ENCODE peak calls at places on chromosomes 5 and 9, in ten cellular contexts. One of them, this sample, is unnamed.

GRCh38 chr5:149497357-149497756 is 53.9 kb downstream of the CSNK1A1 start:
- DNase-seq in breast epithelium: no peak
- DNase-seq in CD8-positive, alpha-beta T cell: no peak
- DNase-seq in IMR-90: peak; percentile 98
- DNase-seq in tibial artery: no peak
- DNase-seq in cardiac muscle cell: peak; percentile 93
- DNase-seq in psoas muscle: no peak
- DNase-seq in adrenal gland: no peak
- DNase-seq in GM06990: no peak
- DNase-seq in right lobe of liver: no peak
- DNase-seq in this sample: no peak

GRCh38 chr5:159362190-159362589 is 31.9 kb upstream of the IL12B start:
- DNase-seq in cardiac muscle cell: no peak
- DNase-seq in adrenal gland: no peak
- DNase-seq in CD8-positive, alpha-beta T cell: no peak
- DNase-seq in GM06990: no peak
- DNase-seq in psoas muscle: no peak
- DNase-seq in breast epithelium: no peak
- DNase-seq in tibial artery: no peak
- DNase-seq in right lobe of liver: no peak
- DNase-seq in IMR-90: no peak
- DNase-seq in this sample: no peak

GRCh38 chr5:7902993-7903625 is 34.2 kb downstream of the MTRR start:
- DNase-seq in GM06990: no peak
- DNase-seq in cardiac muscle cell: no peak
- DNase-seq in right lobe of liver: no peak
- DNase-seq in psoas muscle: no peak
- DNase-seq in tibial artery: no peak
- DNase-seq in breast epithelium: no peak
- DNase-seq in CD8-positive, alpha-beta T cell: no peak
- DNase-seq in adrenal gland: no peak
- DNase-seq in IMR-90: no peak
- DNase-seq in this sample: no peak

GRCh38 chr9:72476617-72477375 is 44.6 kb upstream of the TMC1 start:
- DNase-seq in GM06990: no peak
- DNase-seq in CD8-positive, alpha-beta T cell: peak; percentile 6
- DNase-seq in psoas muscle: no peak
- DNase-seq in cardiac muscle cell: no peak
- DNase-seq in right lobe of liver: no peak
- DNase-seq in breast epithelium: no peak
- DNase-seq in adrenal gland: no peak
- DNase-seq in IMR-90: peak; percentile 84
- DNase-seq in tibial artery: no peak
- DNase-seq in this sample: no peak

GRCh38 chr5:67494186-67494842 is 297.7 kb upstream of the CD180 start:
- DNase-seq in psoas muscle: peak; percentile 45
- DNase-seq in adrenal gland: no peak
- DNase-seq in cardiac muscle cell: no peak
- DNase-seq in GM06990: no peak
- DNase-seq in breast epithelium: no peak
- DNase-seq in right lobe of liver: no peak
- DNase-seq in CD8-positive, alpha-beta T cell: no peak
- DNase-seq in tibial artery: no peak
- DNase-seq in IMR-90: no peak
- DNase-seq in this sample: no peak

GRCh38 chr9:35605336-35606137 is 475 bp downstream of the TESK1 start:
- DNase-seq in adrenal gland: peak; percentile 51
- DNase-seq in cardiac muscle cell: no peak
- DNase-seq in CD8-positive, alpha-beta T cell: no peak
- DNase-seq in IMR-90: no peak
- DNase-seq in GM06990: peak; percentile 49
- DNase-seq in psoas muscle: peak; percentile 36
- DNase-seq in right lobe of liver: peak; percentile 45
- DNase-seq in tibial artery: no peak
- DNase-seq in breast epithelium: no peak
- DNase-seq in this sample: no peak

GRCh38 chr9:123637940-123638634 is 282.1 kb downstream of the CRB2 start:
- DNase-seq in right lobe of liver: no peak
- DNase-seq in adrenal gland: no peak
- DNase-seq in breast epithelium: no peak
- DNase-seq in CD8-positive, alpha-beta T cell: no peak
- DNase-seq in cardiac muscle cell: no peak
- DNase-seq in tibial artery: no peak
- DNase-seq in psoas muscle: no peak
- DNase-seq in IMR-90: peak; percentile 3
- DNase-seq in GM06990: no peak
- DNase-seq in this sample: no peak

GRCh38 chr9:34984049-34984448 is 5.5 kb upstream of the DNAJB5 start:
- DNase-seq in tibial artery: peak; percentile 39
- DNase-seq in cardiac muscle cell: peak; percentile 59
- DNase-seq in right lobe of liver: no peak
- DNase-seq in adrenal gland: no peak
- DNase-seq in breast epithelium: no peak
- DNase-seq in GM06990: no peak
- DNase-seq in CD8-positive, alpha-beta T cell: no peak
- DNase-seq in IMR-90: peak; percentile 48
- DNase-seq in psoas muscle: no peak
- DNase-seq in this sample: no peak

GRCh38 chr5:15645776-15646175 is 145.8 kb downstream of the FBXL7 start:
- DNase-seq in IMR-90: no peak
- DNase-seq in adrenal gland: no peak
- DNase-seq in breast epithelium: no peak
- DNase-seq in psoas muscle: no peak
- DNase-seq in tibial artery: no peak
- DNase-seq in right lobe of liver: no peak
- DNase-seq in CD8-positive, alpha-beta T cell: no peak
- DNase-seq in cardiac muscle cell: peak; percentile 20
- DNase-seq in GM06990: no peak
- DNase-seq in this sample: no peak

GRCh38 chr5:168315416-168315990 is 24.1 kb downstream of the WWC1 start:
- DNase-seq in breast epithelium: no peak
- DNase-seq in psoas muscle: no peak
- DNase-seq in IMR-90: no peak
- DNase-seq in CD8-positive, alpha-beta T cell: no peak
- DNase-seq in tibial artery: no peak
- DNase-seq in GM06990: no peak
- DNase-seq in right lobe of liver: no peak
- DNase-seq in cardiac muscle cell: no peak
- DNase-seq in adrenal gland: no peak
- DNase-seq in this sample: no peak

GRCh38 chr5:172172912-172173591 is 15.0 kb downstream of the STK10 start:
- DNase-seq in CD8-positive, alpha-beta T cell: no peak
- DNase-seq in psoas muscle: no peak
- DNase-seq in adrenal gland: no peak
- DNase-seq in tibial artery: no peak
- DNase-seq in GM06990: no peak
- DNase-seq in right lobe of liver: no peak
- DNase-seq in breast epithelium: no peak
- DNase-seq in IMR-90: no peak
- DNase-seq in cardiac muscle cell: no peak
- DNase-seq in this sample: no peak

GRCh38 chr5:142720561-142721275 is 34.8 kb upstream of the FGF1 start:
- DNase-seq in tibial artery: no peak
- DNase-seq in adrenal gland: no peak
- DNase-seq in CD8-positive, alpha-beta T cell: no peak
- DNase-seq in psoas muscle: no peak
- DNase-seq in GM06990: no peak
- DNase-seq in IMR-90: peak; percentile 33
- DNase-seq in breast epithelium: peak; percentile 60
- DNase-seq in cardiac muscle cell: peak; percentile 63
- DNase-seq in right lobe of liver: peak; percentile 63
- DNase-seq in this sample: no peak

GRCh38 chr5:100790170-100790665 is 112.9 kb downstream of the ST8SIA4 start:
- DNase-seq in IMR-90: no peak
- DNase-seq in psoas muscle: no peak
- DNase-seq in breast epithelium: no peak
- DNase-seq in GM06990: no peak
- DNase-seq in CD8-positive, alpha-beta T cell: no peak
- DNase-seq in cardiac muscle cell: no peak
- DNase-seq in tibial artery: no peak
- DNase-seq in right lobe of liver: no peak
- DNase-seq in adrenal gland: no peak
- DNase-seq in this sample: no peak

GRCh38 chr5:21806943-21807342 is 1046.2 kb downstream of the CDH12 start:
- DNase-seq in cardiac muscle cell: peak; percentile 57
- DNase-seq in tibial artery: no peak
- DNase-seq in GM06990: no peak
- DNase-seq in right lobe of liver: no peak
- DNase-seq in IMR-90: peak; percentile 87
- DNase-seq in psoas muscle: no peak
- DNase-seq in adrenal gland: no peak
- DNase-seq in breast epithelium: no peak
- DNase-seq in CD8-positive, alpha-beta T cell: no peak
- DNase-seq in this sample: no peak

DNA sequence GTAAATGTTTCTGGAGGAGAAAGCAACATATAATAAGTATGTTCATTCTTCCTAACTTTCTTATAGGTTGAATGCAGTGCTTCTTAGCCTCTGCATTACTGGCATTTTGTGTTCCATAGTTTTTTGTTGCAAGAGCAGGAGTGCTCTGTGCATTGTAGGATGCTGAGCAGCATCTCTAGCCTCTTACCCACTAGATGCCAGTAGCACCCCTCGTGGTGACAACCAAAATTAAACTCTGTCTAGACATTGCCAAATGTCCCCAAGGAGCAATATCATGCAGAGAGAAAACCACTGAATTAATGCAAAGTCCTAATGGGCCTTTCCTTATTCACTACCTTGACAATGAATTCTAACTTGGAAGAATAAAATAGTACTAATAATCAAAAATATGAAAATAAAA is 147.0 kb downstream of the GLIS3 start:
- DNase-seq in CD8-positive, alpha-beta T cell: no peak
- DNase-seq in cardiac muscle cell: no peak
- DNase-seq in tibial artery: no peak
- DNase-seq in adrenal gland: no peak
- DNase-seq in breast epithelium: no peak
- DNase-seq in psoas muscle: no peak
- DNase-seq in right lobe of liver: no peak
- DNase-seq in GM06990: no peak
- DNase-seq in IMR-90: no peak
- DNase-seq in this sample: no peak
- TF ChIP-seq CTCF in CD8-positive, alpha-beta T cell: no peak
- TF ChIP-seq CTCF in cardiac muscle cell: no peak
- TF ChIP-seq CTCF in tibial artery: no peak
- TF ChIP-seq CTCF in adrenal gland: no peak
- TF ChIP-seq CTCF in breast epithelium: no peak
- TF ChIP-seq CTCF in psoas muscle: no peak
- TF ChIP-seq CTCF in right lobe of liver: no peak
- TF ChIP-seq CTCF in GM06990: peak; percentile 21
- TF ChIP-seq CTCF in IMR-90: no peak
- TF ChIP-seq CTCF in this sample: no peak

GRCh38 chr9:125746774-125747052 is 460 bp upstream of the PBX3 start:
- DNase-seq in breast epithelium: no peak
- DNase-seq in psoas muscle: no peak
- DNase-seq in adrenal gland: no peak
- DNase-seq in GM06990: no peak
- DNase-seq in right lobe of liver: no peak
- DNase-seq in CD8-positive, alpha-beta T cell: no peak
- DNase-seq in tibial artery: no peak
- DNase-seq in cardiac muscle cell: no peak
- DNase-seq in IMR-90: no peak
- DNase-seq in this sample: no peak
- H3K4me3 ChIP-seq in breast epithelium: peak overlapping the region; percentile 73
- H3K4me3 ChIP-seq in psoas muscle: peak overlapping the region; percentile 79
- H3K4me3 ChIP-seq in adrenal gland: peak overlapping the region; percentile 80
- H3K4me3 ChIP-seq in GM06990: peak overlapping the region; percentile 76
- H3K4me3 ChIP-seq in right lobe of liver: peak overlapping the region; percentile 60
- H3K4me3 ChIP-seq in CD8-positive, alpha-beta T cell: peak overlapping the region; percentile 74
- H3K4me3 ChIP-seq in tibial artery: peak overlapping the region; percentile 97
- H3K4me3 ChIP-seq in cardiac muscle cell: peak overlapping the region; percentile 41
- H3K4me3 ChIP-seq in IMR-90: peak overlapping the region; percentile 99
- H3K4me3 ChIP-seq in this sample: peak overlapping the region; percentile 92

GRCh38 chr9:133809335-133809734 is 71.2 kb upstream of the SARDH start:
- DNase-seq in GM06990: no peak
- DNase-seq in cardiac muscle cell: no peak
- DNase-seq in breast epithelium: no peak
- DNase-seq in IMR-90: no peak
- DNase-seq in adrenal gland: no peak
- DNase-seq in right lobe of liver: no peak
- DNase-seq in psoas muscle: no peak
- DNase-seq in tibial artery: no peak
- DNase-seq in CD8-positive, alpha-beta T cell: no peak
- DNase-seq in this sample: no peak

GRCh38 chr9:133805876-133806622 is 67.9 kb upstream of the SARDH start:
- DNase-seq in adrenal gland: no peak
- DNase-seq in CD8-positive, alpha-beta T cell: no peak
- DNase-seq in breast epithelium: no peak
- DNase-seq in tibial artery: no peak
- DNase-seq in IMR-90: no peak
- DNase-seq in right lobe of liver: no peak
- DNase-seq in GM06990: no peak
- DNase-seq in psoas muscle: no peak
- DNase-seq in cardiac muscle cell: no peak
- DNase-seq in this sample: no peak

GRCh38 chr9:133807818-133808217 is 69.7 kb upstream of the SARDH start:
- DNase-seq in psoas muscle: no peak
- DNase-seq in breast epithelium: no peak
- DNase-seq in tibial artery: no peak
- DNase-seq in IMR-90: no peak
- DNase-seq in cardiac muscle cell: no peak
- DNase-seq in GM06990: no peak
- DNase-seq in right lobe of liver: no peak
- DNase-seq in CD8-positive, alpha-beta T cell: no peak
- DNase-seq in adrenal gland: no peak
- DNase-seq in this sample: no peak

GRCh38 chr9:133806623-133807010 is 68.5 kb upstream of the SARDH start:
- DNase-seq in CD8-positive, alpha-beta T cell: no peak
- DNase-seq in cardiac muscle cell: no peak
- DNase-seq in tibial artery: no peak
- DNase-seq in right lobe of liver: no peak
- DNase-seq in psoas muscle: no peak
- DNase-seq in GM06990: no peak
- DNase-seq in IMR-90: no peak
- DNase-seq in adrenal gland: no peak
- DNase-seq in breast epithelium: no peak
- DNase-seq in this sample: no peak

GRCh38 chr9:133807037-133807436 is 68.9 kb upstream of the SARDH start:
- DNase-seq in CD8-positive, alpha-beta T cell: no peak
- DNase-seq in adrenal gland: no peak
- DNase-seq in right lobe of liver: no peak
- DNase-seq in IMR-90: no peak
- DNase-seq in breast epithelium: no peak
- DNase-seq in tibial artery: no peak
- DNase-seq in GM06990: no peak
- DNase-seq in psoas muscle: no peak
- DNase-seq in cardiac muscle cell: no peak
- DNase-seq in this sample: no peak
- H3K27me3 ChIP-seq in CD8-positive, alpha-beta T cell: no peaks in the 10 kb centered on the region
- H3K27me3 ChIP-seq in adrenal gland: no peaks in the 10 kb centered on the region
- H3K27me3 ChIP-seq in right lobe of liver: no peaks in the 10 kb centered on the region
- H3K27me3 ChIP-seq in IMR-90: no peaks in the 10 kb centered on the region
- H3K27me3 ChIP-seq in breast epithelium: no peaks in the 10 kb centered on the region
- H3K27me3 ChIP-seq in tibial artery: no peaks in the 10 kb centered on the region
- H3K27me3 ChIP-seq in GM06990: no peaks in the 10 kb centered on the region
- H3K27me3 ChIP-seq in psoas muscle: no peaks in the 10 kb centered on the region
- H3K27me3 ChIP-seq in cardiac muscle cell: no peaks in the 10 kb centered on the region
- H3K27me3 ChIP-seq in this sample: no peaks in the 10 kb centered on the region

DNA sequence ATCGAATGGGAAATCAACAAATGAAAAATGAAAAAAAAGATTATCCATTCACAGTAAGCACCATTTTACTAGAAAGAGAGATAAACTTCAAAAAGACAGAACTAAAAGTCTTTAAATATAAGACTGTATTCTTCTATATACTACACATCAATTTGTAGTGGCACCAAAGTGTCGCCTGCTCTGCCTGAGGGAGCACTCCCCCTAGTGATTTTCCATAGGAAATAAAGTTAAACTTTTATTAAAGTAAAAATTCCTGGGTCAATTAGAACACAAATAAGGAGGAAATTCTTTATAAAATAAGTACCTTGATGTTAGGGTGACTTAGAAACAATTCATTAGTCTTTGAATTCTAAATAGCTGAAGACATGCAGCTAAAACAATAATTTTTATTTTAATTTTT is 9.7 kb downstream of the RAD1 start:
- DNase-seq in tibial artery: no peak
- DNase-seq in breast epithelium: no peak
- DNase-seq in CD8-positive, alpha-beta T cell: no peak
- DNase-seq in GM06990: no peak
- DNase-seq in right lobe of liver: no peak
- DNase-seq in IMR-90: no peak
- DNase-seq in psoas muscle: no peak
- DNase-seq in adrenal gland: no peak
- DNase-seq in cardiac muscle cell: peak; percentile 40
- DNase-seq in this sample: no peak
- TF ChIP-seq CTCF in tibial artery: no peak
- TF ChIP-seq CTCF in breast epithelium: no peak
- TF ChIP-seq CTCF in CD8-positive, alpha-beta T cell: no peak
- TF ChIP-seq CTCF in GM06990: peak; percentile 26
- TF ChIP-seq CTCF in right lobe of liver: peak; percentile 45
- TF ChIP-seq CTCF in IMR-90: peak; percentile 45
- TF ChIP-seq CTCF in psoas muscle: no peak
- TF ChIP-seq CTCF in adrenal gland: peak; percentile 7
- TF ChIP-seq CTCF in cardiac muscle cell: peak; percentile 54
- TF ChIP-seq CTCF in this sample: peak; percentile 20

This sample was measured in thoracic aorta.